ENCODE peak calls at places on chromosomes 6 and 20, in six cellular contexts. One of them, this sample, is unnamed.

GRCh38 chr20:8394308-8394945 is 262.4 kb downstream of the PLCB1 start:
- DNase-seq in omental fat pad: no peak
- DNase-seq in lower lobe of right lung: no peak
- DNase-seq in heart right ventricle: no peak
- DNase-seq in cardiac muscle cell: no peak
- DNase-seq in brain microvascular endothelial cell: peak
- DNase-seq in this sample: peak

GRCh38 chr20:57611605-57612311 is 8.5 kb downstream of the ZBP1 start:
- DNase-seq in omental fat pad: peak
- DNase-seq in lower lobe of right lung: peak
- DNase-seq in heart right ventricle: no peak
- DNase-seq in cardiac muscle cell: no peak
- DNase-seq in brain microvascular endothelial cell: no peak
- DNase-seq in this sample: no peak

GRCh38 chr6:79373246-79373645 is 138.8 kb upstream of the HMGN3 start:
- DNase-seq in omental fat pad: no peak
- DNase-seq in lower lobe of right lung: no peak
- DNase-seq in heart right ventricle: no peak
- DNase-seq in cardiac muscle cell: no peak
- DNase-seq in brain microvascular endothelial cell: no peak
- DNase-seq in this sample: no peak

GRCh38 chr20:15838466-15838865 is 734.8 kb downstream of the KIF16B start:
- DNase-seq in omental fat pad: no peak
- DNase-seq in lower lobe of right lung: no peak
- DNase-seq in heart right ventricle: no peak
- DNase-seq in cardiac muscle cell: no peak
- DNase-seq in brain microvascular endothelial cell: no peak
- DNase-seq in this sample: no peak

GRCh38 chr20:23270427-23270911 is 80.1 kb upstream of the NXT1 start:
- DNase-seq in omental fat pad: no peak
- DNase-seq in lower lobe of right lung: no peak
- DNase-seq in heart right ventricle: no peak
- DNase-seq in cardiac muscle cell: no peak
- DNase-seq in brain microvascular endothelial cell: peak
- DNase-seq in this sample: no peak

GRCh38 chr6:157242791-157243190 is 80.5 kb downstream of the TMEM242 start:
- DNase-seq in omental fat pad: no peak
- DNase-seq in lower lobe of right lung: no peak
- DNase-seq in heart right ventricle: no peak
- DNase-seq in cardiac muscle cell: no peak
- DNase-seq in brain microvascular endothelial cell: no peak
- DNase-seq in this sample: no peak

GRCh38 chr6:23696946-23697345 is 429.1 kb upstream of the NRSN1 start:
- DNase-seq in omental fat pad: no peak
- DNase-seq in lower lobe of right lung: no peak
- DNase-seq in heart right ventricle: no peak
- DNase-seq in cardiac muscle cell: no peak
- DNase-seq in brain microvascular endothelial cell: no peak
- DNase-seq in this sample: no peak

GRCh38 chr20:62822788-62823651 is 6.2 kb downstream of the COL9A3 start:
- DNase-seq in omental fat pad: no peak
- DNase-seq in lower lobe of right lung: no peak
- DNase-seq in heart right ventricle: no peak
- DNase-seq in cardiac muscle cell: peak
- DNase-seq in brain microvascular endothelial cell: no peak
- DNase-seq in this sample: peak

GRCh38 chr6:169678342-169678741 is 23.5 kb downstream of the WDR27 start:
- DNase-seq in omental fat pad: no peak
- DNase-seq in lower lobe of right lung: no peak
- DNase-seq in heart right ventricle: no peak
- DNase-seq in cardiac muscle cell: no peak
- DNase-seq in brain microvascular endothelial cell: no peak
- DNase-seq in this sample: no peak

GRCh38 chr6:170044836-170045562 is 245.9 kb downstream of the DLL1 start:
- DNase-seq in omental fat pad: no peak
- DNase-seq in lower lobe of right lung: peak
- DNase-seq in heart right ventricle: no peak
- DNase-seq in cardiac muscle cell: no peak
- DNase-seq in brain microvascular endothelial cell: no peak
- DNase-seq in this sample: no peak

GRCh38 chr6:28258877-28259777 is at the start of gene NKAPL:
- DNase-seq in omental fat pad: no peak
- DNase-seq in lower lobe of right lung: peak
- DNase-seq in heart right ventricle: peak
- DNase-seq in cardiac muscle cell: no peak
- DNase-seq in brain microvascular endothelial cell: peak
- DNase-seq in this sample: peak

GRCh38 chr6:106608080-106608668 is 21.1 kb downstream of the RTN4IP1 start:
- DNase-seq in omental fat pad: no peak
- DNase-seq in lower lobe of right lung: no peak
- DNase-seq in heart right ventricle: no peak
- DNase-seq in cardiac muscle cell: peak
- DNase-seq in brain microvascular endothelial cell: peak
- DNase-seq in this sample: peak

GRCh38 chr20:4697874-4698221 is 23.9 kb upstream of the PRND start:
- DNase-seq in omental fat pad: no peak
- DNase-seq in lower lobe of right lung: no peak
- DNase-seq in heart right ventricle: no peak
- DNase-seq in cardiac muscle cell: no peak
- DNase-seq in brain microvascular endothelial cell: no peak
- DNase-seq in this sample: no peak

GRCh38 chr20:19974621-19975435 is 42.3 kb upstream of the NAA20 start:
- DNase-seq in omental fat pad: peak
- DNase-seq in lower lobe of right lung: peak
- DNase-seq in heart right ventricle: peak
- DNase-seq in cardiac muscle cell: peak
- DNase-seq in brain microvascular endothelial cell: peak
- DNase-seq in this sample: no peak

GRCh38 chr6:108989700-108990099 is 104.9 kb downstream of the SESN1 start:
- DNase-seq in omental fat pad: no peak
- DNase-seq in lower lobe of right lung: no peak
- DNase-seq in heart right ventricle: no peak
- DNase-seq in cardiac muscle cell: no peak
- DNase-seq in brain microvascular endothelial cell: no peak
- DNase-seq in this sample: no peak

GRCh38 chr6:169722362-169723199 is 1.7 kb downstream of the PHF10 start:
- DNase-seq in omental fat pad: no peak
- DNase-seq in lower lobe of right lung: peak
- DNase-seq in heart right ventricle: peak
- DNase-seq in cardiac muscle cell: peak
- DNase-seq in brain microvascular endothelial cell: peak
- DNase-seq in this sample: peak

GRCh38 chr20:31633339-31633914 is 4.3 kb upstream of the COX4I2 start:
- DNase-seq in omental fat pad: no peak
- DNase-seq in lower lobe of right lung: peak
- DNase-seq in heart right ventricle: peak
- DNase-seq in cardiac muscle cell: no peak
- DNase-seq in brain microvascular endothelial cell: no peak
- DNase-seq in this sample: no peak

GRCh38 chr20:41423026-41423425 is 56.4 kb upstream of the EMILIN3 start:
- DNase-seq in omental fat pad: no peak
- DNase-seq in lower lobe of right lung: no peak
- DNase-seq in heart right ventricle: no peak
- DNase-seq in cardiac muscle cell: no peak
- DNase-seq in brain microvascular endothelial cell: no peak
- DNase-seq in this sample: no peak

GRCh38 chr20:34579191-34579661 is 20.7 kb downstream of the MAP1LC3A start:
- DNase-seq in omental fat pad: no peak
- DNase-seq in lower lobe of right lung: no peak
- DNase-seq in heart right ventricle: peak
- DNase-seq in cardiac muscle cell: no peak
- DNase-seq in brain microvascular endothelial cell: peak
- DNase-seq in this sample: no peak

GRCh38 chr20:3452690-3453089 is 18.1 kb upstream of the ATRN start:
- DNase-seq in omental fat pad: no peak
- DNase-seq in lower lobe of right lung: no peak
- DNase-seq in heart right ventricle: no peak
- DNase-seq in cardiac muscle cell: no peak
- DNase-seq in brain microvascular endothelial cell: no peak
- DNase-seq in this sample: no peak

GRCh38 chr6:99490608-99491007 is 24.6 kb downstream of the USP45 start:
- DNase-seq in omental fat pad: no peak
- DNase-seq in lower lobe of right lung: no peak
- DNase-seq in heart right ventricle: no peak
- DNase-seq in cardiac muscle cell: no peak
- DNase-seq in brain microvascular endothelial cell: no peak
- DNase-seq in this sample: no peak

GRCh38 chr20:61500791-61501321 is 248.8 kb downstream of the CDH4 start:
- DNase-seq in omental fat pad: no peak
- DNase-seq in lower lobe of right lung: no peak
- DNase-seq in heart right ventricle: no peak
- DNase-seq in cardiac muscle cell: peak
- DNase-seq in brain microvascular endothelial cell: no peak
- DNase-seq in this sample: peak

GRCh38 chr6:152723398-152723797 is 25.7 kb downstream of the MYCT1 start:
- DNase-seq in omental fat pad: no peak
- DNase-seq in lower lobe of right lung: no peak
- DNase-seq in heart right ventricle: no peak
- DNase-seq in cardiac muscle cell: no peak
- DNase-seq in brain microvascular endothelial cell: no peak
- DNase-seq in this sample: no peak

GRCh38 chr6:119148102-119148824 is 69.8 kb upstream of the FAM184A start:
- DNase-seq in omental fat pad: no peak
- DNase-seq in lower lobe of right lung: no peak
- DNase-seq in heart right ventricle: no peak
- DNase-seq in cardiac muscle cell: peak
- DNase-seq in brain microvascular endothelial cell: peak
- DNase-seq in this sample: peak

GRCh38 chr6:158268361-158269147 is 43.7 kb upstream of the TULP4 start:
- DNase-seq in omental fat pad: no peak
- DNase-seq in lower lobe of right lung: no peak
- DNase-seq in heart right ventricle: no peak
- DNase-seq in cardiac muscle cell: no peak
- DNase-seq in brain microvascular endothelial cell: no peak
- DNase-seq in this sample: no peak

GRCh38 chr20:6768228-6769185 is 1.0 kb downstream of the BMP2 start:
- DNase-seq in omental fat pad: no peak
- DNase-seq in lower lobe of right lung: peak
- DNase-seq in heart right ventricle: peak
- DNase-seq in cardiac muscle cell: peak
- DNase-seq in brain microvascular endothelial cell: peak
- DNase-seq in this sample: peak

GRCh38 chr6:125968493-125968892 is 11.9 kb downstream of the HINT3 start:
- DNase-seq in omental fat pad: no peak
- DNase-seq in lower lobe of right lung: no peak
- DNase-seq in heart right ventricle: no peak
- DNase-seq in cardiac muscle cell: no peak
- DNase-seq in brain microvascular endothelial cell: no peak
- DNase-seq in this sample: no peak

GRCh38 chr6:125979101-125979500 is 7.2 kb upstream of the TRMT11 start:
- DNase-seq in omental fat pad: no peak
- DNase-seq in lower lobe of right lung: no peak
- DNase-seq in heart right ventricle: no peak
- DNase-seq in cardiac muscle cell: no peak
- DNase-seq in brain microvascular endothelial cell: no peak
- DNase-seq in this sample: no peak

GRCh38 chr6:125970760-125971159 is 14.2 kb downstream of the HINT3 start:
- DNase-seq in omental fat pad: no peak
- DNase-seq in lower lobe of right lung: no peak
- DNase-seq in heart right ventricle: no peak
- DNase-seq in cardiac muscle cell: no peak
- DNase-seq in brain microvascular endothelial cell: no peak
- DNase-seq in this sample: no peak

DNA sequence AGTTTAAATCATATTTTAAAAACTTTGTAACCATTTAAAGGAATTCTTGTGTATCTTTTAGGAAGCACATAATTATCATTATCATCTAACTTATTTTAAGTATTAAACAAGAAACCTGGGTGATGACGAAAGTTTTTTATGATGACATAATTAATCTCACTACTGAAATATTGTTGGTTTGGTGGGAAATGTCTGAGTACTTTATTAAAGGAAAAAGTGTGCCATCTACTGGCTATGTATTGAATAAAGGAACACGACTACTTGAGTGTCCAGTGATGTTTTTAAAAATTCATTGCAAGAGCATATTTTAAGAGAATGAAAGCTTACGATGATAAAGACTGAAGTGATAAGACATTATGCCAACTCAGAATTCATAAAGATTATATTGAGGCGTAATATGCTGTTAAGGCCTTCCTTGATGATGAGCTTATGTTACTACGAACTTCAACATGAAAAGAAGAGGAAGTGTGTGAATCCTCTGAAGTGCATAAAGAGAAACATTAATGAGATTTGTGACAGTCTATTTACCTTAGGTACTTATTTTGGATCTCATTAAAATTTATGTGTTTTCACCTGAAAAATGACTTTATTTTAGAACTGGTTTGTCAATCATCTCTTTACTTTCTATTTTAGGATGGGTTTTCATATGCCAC is 12.0 kb upstream of the TRMT11 start:
- DNase-seq in omental fat pad: no peak
- DNase-seq in lower lobe of right lung: no peak
- DNase-seq in heart right ventricle: no peak
- DNase-seq in cardiac muscle cell: peak
- DNase-seq in brain microvascular endothelial cell: no peak
- DNase-seq in this sample: no peak
- TF ChIP-seq CTCF in omental fat pad: no peak
- TF ChIP-seq CTCF in lower lobe of right lung: peak
- TF ChIP-seq CTCF in heart right ventricle: peak
- TF ChIP-seq CTCF in cardiac muscle cell: peak
- TF ChIP-seq CTCF in brain microvascular endothelial cell: no peak
- TF ChIP-seq CTCF in this sample: peak

GRCh38 chr6:56772737-56773184 is 130.1 kb upstream of the DST start:
- DNase-seq in omental fat pad: no peak
- DNase-seq in lower lobe of right lung: no peak
- DNase-seq in heart right ventricle: no peak
- DNase-seq in cardiac muscle cell: no peak
- DNase-seq in brain microvascular endothelial cell: peak
- DNase-seq in this sample: no peak
- TF ChIP-seq CTCF in omental fat pad: no peak
- TF ChIP-seq CTCF in lower lobe of right lung: no peak
- TF ChIP-seq CTCF in heart right ventricle: no peak
- TF ChIP-seq CTCF in cardiac muscle cell: no peak
- TF ChIP-seq CTCF in brain microvascular endothelial cell: peak
- TF ChIP-seq CTCF in this sample: no peak

GRCh38 chr6:83605517-83605916 is 93.2 kb downstream of the PRSS35 start:
- DNase-seq in omental fat pad: no peak
- DNase-seq in lower lobe of right lung: no peak
- DNase-seq in heart right ventricle: no peak
- DNase-seq in cardiac muscle cell: no peak
- DNase-seq in brain microvascular endothelial cell: no peak
- DNase-seq in this sample: no peak

GRCh38 chr6:83603560-83603959 is 91.2 kb downstream of the PRSS35 start:
- DNase-seq in omental fat pad: no peak
- DNase-seq in lower lobe of right lung: no peak
- DNase-seq in heart right ventricle: no peak
- DNase-seq in cardiac muscle cell: no peak
- DNase-seq in brain microvascular endothelial cell: no peak
- DNase-seq in this sample: no peak

GRCh38 chr6:83613378-83613777 is 95.5 kb downstream of the SNAP91 start:
- DNase-seq in omental fat pad: no peak
- DNase-seq in lower lobe of right lung: no peak
- DNase-seq in heart right ventricle: no peak
- DNase-seq in cardiac muscle cell: peak
- DNase-seq in brain microvascular endothelial cell: no peak
- DNase-seq in this sample: no peak

GRCh38 chr6:83609248-83609647 is 96.9 kb downstream of the PRSS35 start:
- DNase-seq in omental fat pad: no peak
- DNase-seq in lower lobe of right lung: no peak
- DNase-seq in heart right ventricle: no peak
- DNase-seq in cardiac muscle cell: no peak
- DNase-seq in brain microvascular endothelial cell: no peak
- DNase-seq in this sample: no peak
- TF ChIP-seq CTCF in omental fat pad: no peak
- TF ChIP-seq CTCF in lower lobe of right lung: no peak
- TF ChIP-seq CTCF in heart right ventricle: no peak
- TF ChIP-seq CTCF in cardiac muscle cell: no peak
- TF ChIP-seq CTCF in brain microvascular endothelial cell: no peak
- TF ChIP-seq CTCF in this sample: no peak

GRCh38 chr6:149560736-149561135 is 5.4 kb upstream of the GINM1 start:
- DNase-seq in omental fat pad: no peak
- DNase-seq in lower lobe of right lung: no peak
- DNase-seq in heart right ventricle: no peak
- DNase-seq in cardiac muscle cell: peak
- DNase-seq in brain microvascular endothelial cell: peak
- DNase-seq in this sample: peak
- TF ChIP-seq CTCF in omental fat pad: no peak
- TF ChIP-seq CTCF in lower lobe of right lung: peak
- TF ChIP-seq CTCF in heart right ventricle: no peak
- TF ChIP-seq CTCF in cardiac muscle cell: peak
- TF ChIP-seq CTCF in brain microvascular endothelial cell: peak
- TF ChIP-seq CTCF in this sample: peak